ENCODE peak calls at places on chromosomes 4 and X, in nine cellular contexts. D is chondrocyte; U is renal cortical epithelial cell; Q is activated T-cell treated with anti-CD3 and anti-CD28 coated beads, Interleukin-2, amount 50 U/mL, for 72 hours; Z is uterus; M is iris pigment epithelial cell; Y is dorsolateral prefrontal cortex; A is GM04504; J is stimulated activated CD8-positive, alpha-beta memory T cell treated with anti-CD3 and anti-CD28 coated beads, Interleukin-12 subunit alpha, Interleukin-12 subunit beta, amount 100 ng/mL, for 1 hour. H is an unnamed sample.

GRCh38 chr4:6009452-6009851 is 8.8 kb downstream of the C4orf50 start:
- DNase-seq in D (no peak), U (no peak), Q (no peak), Z (no peak), M (no peak), Y (no peak), A (no peak), J (no peak), H (no peak)

GRCh38 chr4:172975651-172976229 is 192.9 kb upstream of the GALNT7 start:
- DNase-seq in D (no peak), U (no peak), Q (no peak), Z (no peak), M (no peak), Y (no peak), A (no peak), J (no peak), H (no peak)

GRCh38 chr4:125838924-125839323 is 524.2 kb downstream of the FAT4 start:
- DNase-seq in D (no peak), U (no peak), Q (no peak), Z (no peak), M (peak), Y (no peak), A (no peak), J (no peak), H (no peak)

GRCh38 chrX:31039327-31039711 is 32.5 kb downstream of the FTHL17 start:
- DNase-seq in D (no peak), U (no peak), Q (no peak), Z (no peak), M (no peak), Y (no peak), A (no peak), J (no peak), H (no peak)

GRCh38 chr4:158496030-158496741 is 25.5 kb upstream of the RXFP1 start:
- DNase-seq in D (no peak), U (peak), Q (peak), Z (peak), M (peak), Y (no peak), A (no peak), J (no peak), H (peak)

GRCh38 chr4:14783011-14783877 is 219.0 kb upstream of the CPEB2 start:
- DNase-seq in D (no peak), U (peak), Q (peak), Z (no peak), M (peak), Y (no peak), A (no peak), J (no peak), H (peak)

GRCh38 chrX:110120025-110120424 is 117.1 kb downstream of the TMEM164 start:
- DNase-seq in D (no peak), U (no peak), Q (no peak), Z (no peak), M (no peak), Y (no peak), A (no peak), J (no peak), H (no peak)

GRCh38 chr4:115119804-115120352 is 6.5 kb upstream of the NDST4 start:
- DNase-seq in D (no peak), U (no peak), Q (no peak), Z (no peak), M (no peak), Y (no peak), A (no peak), J (no peak), H (no peak)

H was measured in bronchial epithelial cell.